ENCODE peak calls at places on chromosomes 6 and 20, in nine cellular contexts. One of them, this sample, is unnamed.
A peak's percentile ranks its signal among the peaks of the same experiment; 100 is the strongest.

GRCh38 chr20:51563597-51564332 is 21.2 kb upstream of the NFATC2 start:
- DNase-seq in stomach: peak; percentile 37
- DNase-seq in AG04450: peak; percentile 51
- DNase-seq in mesendoderm: peak; percentile 83
- DNase-seq in cardiac muscle cell: peak; percentile 63
- DNase-seq in Karpas-422: no peak
- DNase-seq in H9: peak; percentile 79
- DNase-seq in PC-9: peak; percentile 57
- DNase-seq in endodermal cell: peak; percentile 88
- DNase-seq in this sample: no peak

GRCh38 chr6:37667050-37667814 is 30.5 kb downstream of the MDGA1 start:
- DNase-seq in stomach: no peak
- DNase-seq in AG04450: peak; percentile 20
- DNase-seq in mesendoderm: peak; percentile 59
- DNase-seq in cardiac muscle cell: no peak
- DNase-seq in Karpas-422: no peak
- DNase-seq in H9: no peak
- DNase-seq in PC-9: peak; percentile 56
- DNase-seq in endodermal cell: no peak
- DNase-seq in this sample: no peak

GRCh38 chr6:55445648-55446204 is 118.5 kb downstream of the GFRAL start:
- DNase-seq in stomach: no peak
- DNase-seq in AG04450: no peak
- DNase-seq in mesendoderm: peak; percentile 34
- DNase-seq in cardiac muscle cell: peak; percentile 55
- DNase-seq in Karpas-422: peak; percentile 62
- DNase-seq in H9: no peak
- DNase-seq in PC-9: no peak
- DNase-seq in endodermal cell: no peak
- DNase-seq in this sample: no peak

GRCh38 chr20:6388666-6389197 is 265.9 kb upstream of the FERMT1 start:
- DNase-seq in stomach: no peak
- DNase-seq in AG04450: no peak
- DNase-seq in mesendoderm: no peak
- DNase-seq in cardiac muscle cell: no peak
- DNase-seq in Karpas-422: no peak
- DNase-seq in H9: no peak
- DNase-seq in PC-9: no peak
- DNase-seq in endodermal cell: no peak
- DNase-seq in this sample: no peak

GRCh38 chr6:50361641-50362331 is 312.1 kb upstream of the DEFB112 start:
- DNase-seq in stomach: no peak
- DNase-seq in AG04450: no peak
- DNase-seq in mesendoderm: no peak
- DNase-seq in cardiac muscle cell: no peak
- DNase-seq in Karpas-422: no peak
- DNase-seq in H9: no peak
- DNase-seq in PC-9: no peak
- DNase-seq in endodermal cell: no peak
- DNase-seq in this sample: no peak

GRCh38 chr6:1636971-1637871 is 27.5 kb downstream of the FOXC1 start:
- DNase-seq in stomach: peak; percentile 60
- DNase-seq in AG04450: no peak
- DNase-seq in mesendoderm: no peak
- DNase-seq in cardiac muscle cell: no peak
- DNase-seq in Karpas-422: peak; percentile 63
- DNase-seq in H9: no peak
- DNase-seq in PC-9: peak; percentile 89
- DNase-seq in endodermal cell: peak; percentile 55
- DNase-seq in this sample: peak; percentile 14

GRCh38 chr20:58698741-58699141 is 6.1 kb downstream of the NPEPL1 start:
- DNase-seq in stomach: no peak
- DNase-seq in AG04450: no peak
- DNase-seq in mesendoderm: no peak
- DNase-seq in cardiac muscle cell: no peak
- DNase-seq in Karpas-422: no peak
- DNase-seq in H9: no peak
- DNase-seq in PC-9: no peak
- DNase-seq in endodermal cell: peak; percentile 23
- DNase-seq in this sample: no peak

GRCh38 chr6:148944608-148945007 is 197.8 kb downstream of the UST start:
- DNase-seq in stomach: no peak
- DNase-seq in AG04450: no peak
- DNase-seq in mesendoderm: no peak
- DNase-seq in cardiac muscle cell: no peak
- DNase-seq in Karpas-422: no peak
- DNase-seq in H9: no peak
- DNase-seq in PC-9: no peak
- DNase-seq in endodermal cell: no peak
- DNase-seq in this sample: no peak

GRCh38 chr20:19045366-19045765 is 167.1 kb upstream of the SLC24A3 start:
- DNase-seq in stomach: no peak
- DNase-seq in AG04450: no peak
- DNase-seq in mesendoderm: peak; percentile 19
- DNase-seq in cardiac muscle cell: no peak
- DNase-seq in Karpas-422: no peak
- DNase-seq in H9: no peak
- DNase-seq in PC-9: no peak
- DNase-seq in endodermal cell: no peak
- DNase-seq in this sample: no peak

GRCh38 chr6:147448212-147448611 is 60.3 kb upstream of the SAMD5 start:
- DNase-seq in stomach: peak; percentile 56
- DNase-seq in AG04450: no peak
- DNase-seq in mesendoderm: peak; percentile 93
- DNase-seq in cardiac muscle cell: no peak
- DNase-seq in Karpas-422: peak; percentile 79
- DNase-seq in H9: peak; percentile 99
- DNase-seq in PC-9: no peak
- DNase-seq in endodermal cell: peak; percentile 97
- DNase-seq in this sample: no peak

GRCh38 chr6:143397229-143398222 is 53.0 kb downstream of the ADAT2 start:
- DNase-seq in stomach: peak; percentile 73
- DNase-seq in AG04450: peak; percentile 2
- DNase-seq in mesendoderm: peak; percentile 99
- DNase-seq in cardiac muscle cell: peak; percentile 3
- DNase-seq in Karpas-422: no peak
- DNase-seq in H9: peak; percentile 70
- DNase-seq in PC-9: peak; percentile 98
- DNase-seq in endodermal cell: peak; percentile 90
- DNase-seq in this sample: peak; percentile 99

GRCh38 chr20:56527521-56527920 is 3.0 kb downstream of the FAM209A start:
- DNase-seq in stomach: no peak
- DNase-seq in AG04450: no peak
- DNase-seq in mesendoderm: no peak
- DNase-seq in cardiac muscle cell: no peak
- DNase-seq in Karpas-422: no peak
- DNase-seq in H9: no peak
- DNase-seq in PC-9: no peak
- DNase-seq in endodermal cell: no peak
- DNase-seq in this sample: no peak

GRCh38 chr20:34736106-34736505 is 32.0 kb downstream of the TP53INP2 start:
- DNase-seq in stomach: no peak
- DNase-seq in AG04450: no peak
- DNase-seq in mesendoderm: no peak
- DNase-seq in cardiac muscle cell: no peak
- DNase-seq in Karpas-422: no peak
- DNase-seq in H9: no peak
- DNase-seq in PC-9: no peak
- DNase-seq in endodermal cell: no peak
- DNase-seq in this sample: no peak

GRCh38 chr6:137589067-137589848 is 95.1 kb upstream of the OLIG3 start:
- DNase-seq in stomach: peak; percentile 52
- DNase-seq in AG04450: peak; percentile 6
- DNase-seq in mesendoderm: peak; percentile 97
- DNase-seq in cardiac muscle cell: peak; percentile 7
- DNase-seq in Karpas-422: peak; percentile 95
- DNase-seq in H9: peak; percentile 86
- DNase-seq in PC-9: peak; percentile 92
- DNase-seq in endodermal cell: peak; percentile 84
- DNase-seq in this sample: peak; percentile 43

GRCh38 chr20:44131704-44132103 is 55.3 kb downstream of the JPH2 start:
- DNase-seq in stomach: no peak
- DNase-seq in AG04450: no peak
- DNase-seq in mesendoderm: no peak
- DNase-seq in cardiac muscle cell: no peak
- DNase-seq in Karpas-422: no peak
- DNase-seq in H9: no peak
- DNase-seq in PC-9: no peak
- DNase-seq in endodermal cell: peak; percentile 7
- DNase-seq in this sample: no peak
- H3K27ac ChIP-seq in stomach: no peak overlapping the region
- H3K27ac ChIP-seq in AG04450: no peak overlapping the region
- H3K27ac ChIP-seq in mesendoderm: no peak overlapping the region
- H3K27ac ChIP-seq in cardiac muscle cell: peak overlapping the region; percentile 89
- H3K27ac ChIP-seq in Karpas-422: no peak overlapping the region
- H3K27ac ChIP-seq in H9: no peak overlapping the region
- H3K27ac ChIP-seq in PC-9: no peak overlapping the region
- H3K27ac ChIP-seq in endodermal cell: no peak overlapping the region
- H3K27ac ChIP-seq in this sample: no peak overlapping the region

GRCh38 chr6:160043784-160044183 is 74.9 kb downstream of the IGF2R start:
- DNase-seq in stomach: no peak
- DNase-seq in AG04450: no peak
- DNase-seq in mesendoderm: no peak
- DNase-seq in cardiac muscle cell: no peak
- DNase-seq in Karpas-422: no peak
- DNase-seq in H9: no peak
- DNase-seq in PC-9: no peak
- DNase-seq in endodermal cell: no peak
- DNase-seq in this sample: no peak
- H3K27ac ChIP-seq in stomach: no peak overlapping the region
- H3K27ac ChIP-seq in AG04450: no peak overlapping the region
- H3K27ac ChIP-seq in mesendoderm: no peak overlapping the region
- H3K27ac ChIP-seq in cardiac muscle cell: no peak overlapping the region
- H3K27ac ChIP-seq in Karpas-422: no peak overlapping the region
- H3K27ac ChIP-seq in H9: no peak overlapping the region
- H3K27ac ChIP-seq in PC-9: no peak overlapping the region
- H3K27ac ChIP-seq in endodermal cell: no peak overlapping the region
- H3K27ac ChIP-seq in this sample: peak overlapping the region; percentile 77

DNA sequence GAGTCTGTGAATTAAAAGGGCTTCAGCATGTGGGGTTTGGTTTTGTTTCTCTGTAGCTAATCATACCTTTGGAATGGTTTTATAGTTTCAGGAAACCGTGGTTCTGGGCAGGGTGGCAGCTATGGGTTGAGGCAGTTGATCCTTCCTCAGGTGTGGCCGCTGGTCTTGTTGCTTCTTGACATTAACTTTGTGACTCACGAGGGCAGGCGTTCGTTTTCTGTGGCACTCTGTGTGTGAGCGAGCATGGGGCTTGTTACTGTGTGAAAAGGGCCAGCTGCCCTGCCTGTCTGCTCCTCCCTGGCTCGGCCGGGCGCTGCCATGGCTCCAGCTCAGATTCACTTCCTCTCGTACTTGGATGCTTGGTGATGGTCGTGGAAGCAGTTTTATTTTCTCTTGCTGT is 16.2 kb downstream of the DNAJC5 start:
- DNase-seq in stomach: peak; percentile 72
- DNase-seq in AG04450: no peak
- DNase-seq in mesendoderm: no peak
- DNase-seq in cardiac muscle cell: no peak
- DNase-seq in Karpas-422: no peak
- DNase-seq in H9: no peak
- DNase-seq in PC-9: no peak
- DNase-seq in endodermal cell: no peak
- DNase-seq in this sample: peak; percentile 95
- H3K27ac ChIP-seq in stomach: peak overlapping the region; percentile 38
- H3K27ac ChIP-seq in AG04450: no peak overlapping the region
- H3K27ac ChIP-seq in mesendoderm: no peak overlapping the region
- H3K27ac ChIP-seq in cardiac muscle cell: no peak overlapping the region
- H3K27ac ChIP-seq in Karpas-422: no peak overlapping the region
- H3K27ac ChIP-seq in H9: no peak overlapping the region
- H3K27ac ChIP-seq in PC-9: peak overlapping the region; percentile 12
- H3K27ac ChIP-seq in endodermal cell: peak overlapping the region; percentile 24
- H3K27ac ChIP-seq in this sample: peak overlapping the region; percentile 99

GRCh38 chr20:1804129-1804503 is 91.1 kb upstream of the SIRPA start:
- DNase-seq in stomach: no peak
- DNase-seq in AG04450: no peak
- DNase-seq in mesendoderm: no peak
- DNase-seq in cardiac muscle cell: no peak
- DNase-seq in Karpas-422: peak; percentile 46
- DNase-seq in H9: no peak
- DNase-seq in PC-9: no peak
- DNase-seq in endodermal cell: no peak
- DNase-seq in this sample: no peak

GRCh38 chr20:1806456-1806855 is 88.8 kb upstream of the SIRPA start:
- DNase-seq in stomach: no peak
- DNase-seq in AG04450: no peak
- DNase-seq in mesendoderm: no peak
- DNase-seq in cardiac muscle cell: no peak
- DNase-seq in Karpas-422: no peak
- DNase-seq in H9: no peak
- DNase-seq in PC-9: no peak
- DNase-seq in endodermal cell: peak; percentile 59
- DNase-seq in this sample: no peak

GRCh38 chr20:1805816-1806215 is 89.4 kb upstream of the SIRPA start:
- DNase-seq in stomach: no peak
- DNase-seq in AG04450: no peak
- DNase-seq in mesendoderm: no peak
- DNase-seq in cardiac muscle cell: no peak
- DNase-seq in Karpas-422: no peak
- DNase-seq in H9: no peak
- DNase-seq in PC-9: no peak
- DNase-seq in endodermal cell: peak; percentile 12
- DNase-seq in this sample: no peak

GRCh38 chr20:1804554-1804956 is 90.7 kb upstream of the SIRPA start:
- DNase-seq in stomach: no peak
- DNase-seq in AG04450: no peak
- DNase-seq in mesendoderm: no peak
- DNase-seq in cardiac muscle cell: no peak
- DNase-seq in Karpas-422: peak; percentile 45
- DNase-seq in H9: no peak
- DNase-seq in PC-9: no peak
- DNase-seq in endodermal cell: peak; percentile 44
- DNase-seq in this sample: no peak

DNA sequence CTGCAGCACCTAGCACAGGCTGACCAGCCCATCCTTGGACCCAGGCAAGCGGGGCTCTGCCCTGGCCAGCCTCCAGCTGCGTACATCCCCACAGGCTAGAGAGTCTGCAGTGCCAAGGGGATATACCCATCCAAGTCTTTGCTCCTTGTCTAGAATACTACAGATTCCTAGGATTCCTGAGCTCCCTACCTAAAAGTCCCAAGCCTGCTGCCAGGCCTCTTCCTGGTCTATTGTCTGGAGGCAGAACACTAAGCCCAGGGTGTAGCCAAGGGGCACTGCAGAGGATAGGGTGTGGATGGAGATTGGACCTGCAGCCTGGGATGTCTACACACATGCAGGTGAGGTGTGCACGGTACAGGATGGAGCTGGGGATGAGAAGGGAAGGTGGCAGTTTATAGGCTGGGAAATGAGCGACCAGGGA is 90.0 kb upstream of the SIRPA start:
- DNase-seq in stomach: no peak
- DNase-seq in AG04450: no peak
- DNase-seq in mesendoderm: peak; percentile 62
- DNase-seq in cardiac muscle cell: no peak
- DNase-seq in Karpas-422: no peak
- DNase-seq in H9: no peak
- DNase-seq in PC-9: peak; percentile 44
- DNase-seq in endodermal cell: peak; percentile 58
- DNase-seq in this sample: no peak
- H3K27ac ChIP-seq in stomach: no peak overlapping the region
- H3K27ac ChIP-seq in AG04450: no peak overlapping the region
- H3K27ac ChIP-seq in mesendoderm: no peak overlapping the region
- H3K27ac ChIP-seq in cardiac muscle cell: no peak overlapping the region
- H3K27ac ChIP-seq in Karpas-422: no peak overlapping the region
- H3K27ac ChIP-seq in H9: no peak overlapping the region
- H3K27ac ChIP-seq in PC-9: no peak overlapping the region
- H3K27ac ChIP-seq in endodermal cell: no peak overlapping the region
- H3K27ac ChIP-seq in this sample: peak overlapping the region; percentile 74